ENCODE peak calls at places on chromosomes 6 and 20, in seven cellular contexts. One of them, this sample, is unnamed. For H3K4me1, the result is how much of the 10 kb centered on the place peaks cover.

GRCh38 chr6:16576391-16577368 is 184.6 kb downstream of the ATXN1 start:
- DNase-seq in neuronal stem cell: no peak
- DNase-seq in Karpas-422: no peak
- DNase-seq in CD8-positive, alpha-beta memory T cell: no peak
- DNase-seq in HCT116: no peak
- DNase-seq in psoas muscle: no peak
- DNase-seq in tibial artery: no peak
- DNase-seq in this sample: no peak

GRCh38 chr6:155093430-155093829 is 98.3 kb downstream of the TIAM2 start:
- DNase-seq in neuronal stem cell: no peak
- DNase-seq in Karpas-422: no peak
- DNase-seq in CD8-positive, alpha-beta memory T cell: peak
- DNase-seq in HCT116: no peak
- DNase-seq in psoas muscle: no peak
- DNase-seq in tibial artery: no peak
- DNase-seq in this sample: no peak

GRCh38 chr6:158629376-158630221 is 14.9 kb downstream of the DYNLT1 start:
- DNase-seq in neuronal stem cell: no peak
- DNase-seq in Karpas-422: peak
- DNase-seq in CD8-positive, alpha-beta memory T cell: no peak
- DNase-seq in HCT116: no peak
- DNase-seq in psoas muscle: peak
- DNase-seq in tibial artery: no peak
- DNase-seq in this sample: peak

GRCh38 chr6:57221191-57221935 is 744 bp downstream of the RAB23 start:
- DNase-seq in neuronal stem cell: peak
- DNase-seq in Karpas-422: peak
- DNase-seq in CD8-positive, alpha-beta memory T cell: peak
- DNase-seq in HCT116: peak
- DNase-seq in psoas muscle: peak
- DNase-seq in tibial artery: peak
- DNase-seq in this sample: peak

GRCh38 chr20:2515203-2515602 is 6.5 kb upstream of the ZNF343 start:
- DNase-seq in neuronal stem cell: no peak
- DNase-seq in Karpas-422: no peak
- DNase-seq in CD8-positive, alpha-beta memory T cell: no peak
- DNase-seq in HCT116: no peak
- DNase-seq in psoas muscle: no peak
- DNase-seq in tibial artery: no peak
- DNase-seq in this sample: no peak

GRCh38 chr6:150036081-150036480 is 10.7 kb upstream of the RAET1L start:
- DNase-seq in neuronal stem cell: no peak
- DNase-seq in Karpas-422: no peak
- DNase-seq in CD8-positive, alpha-beta memory T cell: no peak
- DNase-seq in HCT116: no peak
- DNase-seq in psoas muscle: no peak
- DNase-seq in tibial artery: no peak
- DNase-seq in this sample: no peak

GRCh38 chr6:2763345-2763841 is 1.8 kb upstream of the WRNIP1 start:
- DNase-seq in neuronal stem cell: no peak
- DNase-seq in Karpas-422: no peak
- DNase-seq in CD8-positive, alpha-beta memory T cell: no peak
- DNase-seq in HCT116: no peak
- DNase-seq in psoas muscle: peak
- DNase-seq in tibial artery: no peak
- DNase-seq in this sample: no peak

GRCh38 chr6:134287863-134288537 is 29.9 kb downstream of the SGK1 start:
- DNase-seq in neuronal stem cell: no peak
- DNase-seq in Karpas-422: no peak
- DNase-seq in CD8-positive, alpha-beta memory T cell: no peak
- DNase-seq in HCT116: no peak
- DNase-seq in psoas muscle: no peak
- DNase-seq in tibial artery: no peak
- DNase-seq in this sample: no peak

GRCh38 chr20:36394340-36394965 is 88.3 kb downstream of the DLGAP4 start:
- DNase-seq in neuronal stem cell: no peak
- DNase-seq in Karpas-422: no peak
- DNase-seq in CD8-positive, alpha-beta memory T cell: no peak
- DNase-seq in HCT116: no peak
- DNase-seq in psoas muscle: no peak
- DNase-seq in tibial artery: no peak
- DNase-seq in this sample: no peak

GRCh38 chr20:48605364-48606116 is 222.3 kb downstream of the PREX1 start:
- DNase-seq in neuronal stem cell: no peak
- DNase-seq in Karpas-422: no peak
- DNase-seq in CD8-positive, alpha-beta memory T cell: no peak
- DNase-seq in HCT116: no peak
- DNase-seq in psoas muscle: peak
- DNase-seq in tibial artery: no peak
- DNase-seq in this sample: no peak

GRCh38 chr6:56515081-56515905 is 127.4 kb downstream of the DST start:
- DNase-seq in neuronal stem cell: no peak
- DNase-seq in Karpas-422: no peak
- DNase-seq in CD8-positive, alpha-beta memory T cell: no peak
- DNase-seq in HCT116: no peak
- DNase-seq in psoas muscle: no peak
- DNase-seq in tibial artery: no peak
- DNase-seq in this sample: no peak

DNA sequence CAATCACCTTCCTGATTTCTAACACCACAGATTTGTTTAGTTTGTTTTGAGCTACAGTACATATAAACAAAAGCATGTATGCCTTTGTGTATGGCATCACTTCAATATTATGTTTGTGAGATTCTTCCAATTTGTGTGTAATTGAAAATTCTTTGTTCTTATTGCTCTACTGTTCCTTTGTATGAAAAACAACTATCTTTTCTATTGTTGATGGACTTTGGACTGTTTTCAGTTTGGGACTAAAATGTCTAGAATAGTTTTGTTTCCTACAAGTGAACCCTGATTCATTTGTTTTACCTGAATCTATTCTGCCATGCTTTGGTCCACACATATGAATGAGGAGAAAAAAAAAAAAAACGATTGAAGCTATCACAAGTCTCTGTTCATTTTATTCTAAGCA is 21.2 kb upstream of the ZNF184 start:
- DNase-seq in neuronal stem cell: no peak
- DNase-seq in Karpas-422: no peak
- DNase-seq in CD8-positive, alpha-beta memory T cell: no peak
- DNase-seq in HCT116: no peak
- DNase-seq in psoas muscle: no peak
- DNase-seq in tibial artery: no peak
- DNase-seq in this sample: no peak
- H3K4me3 ChIP-seq in neuronal stem cell: no peak
- H3K4me3 ChIP-seq in Karpas-422: no peak
- H3K4me3 ChIP-seq in CD8-positive, alpha-beta memory T cell: no peak
- H3K4me3 ChIP-seq in HCT116: no peak
- H3K4me3 ChIP-seq in psoas muscle: no peak
- H3K4me3 ChIP-seq in tibial artery: no peak
- H3K4me3 ChIP-seq in this sample: no peak

GRCh38 chr6:144302701-144303351 is 17.7 kb downstream of the UTRN start:
- DNase-seq in neuronal stem cell: no peak
- DNase-seq in Karpas-422: no peak
- DNase-seq in CD8-positive, alpha-beta memory T cell: no peak
- DNase-seq in HCT116: no peak
- DNase-seq in psoas muscle: no peak
- DNase-seq in tibial artery: no peak
- DNase-seq in this sample: no peak
- H3K4me1 ChIP-seq in neuronal stem cell: under half
- H3K4me1 ChIP-seq in Karpas-422: under half
- H3K4me1 ChIP-seq in CD8-positive, alpha-beta memory T cell: under half
- H3K4me1 ChIP-seq in HCT116: under half
- H3K4me1 ChIP-seq in psoas muscle: under half
- H3K4me1 ChIP-seq in tibial artery: under half
- H3K4me1 ChIP-seq in this sample: under half

GRCh38 chr6:66126358-66126757 is 419.3 kb upstream of the EYS start:
- DNase-seq in neuronal stem cell: no peak
- DNase-seq in Karpas-422: no peak
- DNase-seq in CD8-positive, alpha-beta memory T cell: no peak
- DNase-seq in HCT116: no peak
- DNase-seq in psoas muscle: no peak
- DNase-seq in tibial artery: no peak
- DNase-seq in this sample: no peak

GRCh38 chr6:66128238-66128637 is 421.2 kb upstream of the EYS start:
- DNase-seq in neuronal stem cell: no peak
- DNase-seq in Karpas-422: no peak
- DNase-seq in CD8-positive, alpha-beta memory T cell: no peak
- DNase-seq in HCT116: no peak
- DNase-seq in psoas muscle: no peak
- DNase-seq in tibial artery: no peak
- DNase-seq in this sample: no peak

GRCh38 chr6:66134021-66134420 is 427.0 kb upstream of the EYS start:
- DNase-seq in neuronal stem cell: no peak
- DNase-seq in Karpas-422: no peak
- DNase-seq in CD8-positive, alpha-beta memory T cell: no peak
- DNase-seq in HCT116: no peak
- DNase-seq in psoas muscle: no peak
- DNase-seq in tibial artery: no peak
- DNase-seq in this sample: no peak

GRCh38 chr6:66127061-66127460 is 420.0 kb upstream of the EYS start:
- DNase-seq in neuronal stem cell: no peak
- DNase-seq in Karpas-422: no peak
- DNase-seq in CD8-positive, alpha-beta memory T cell: no peak
- DNase-seq in HCT116: no peak
- DNase-seq in psoas muscle: no peak
- DNase-seq in tibial artery: no peak
- DNase-seq in this sample: no peak

GRCh38 chr6:66128676-66129075 is 421.6 kb upstream of the EYS start:
- DNase-seq in neuronal stem cell: no peak
- DNase-seq in Karpas-422: no peak
- DNase-seq in CD8-positive, alpha-beta memory T cell: no peak
- DNase-seq in HCT116: no peak
- DNase-seq in psoas muscle: no peak
- DNase-seq in tibial artery: no peak
- DNase-seq in this sample: no peak
- H3K4me3 ChIP-seq in neuronal stem cell: no peak
- H3K4me3 ChIP-seq in Karpas-422: no peak
- H3K4me3 ChIP-seq in CD8-positive, alpha-beta memory T cell: no peak
- H3K4me3 ChIP-seq in HCT116: no peak
- H3K4me3 ChIP-seq in psoas muscle: no peak
- H3K4me3 ChIP-seq in tibial artery: no peak
- H3K4me3 ChIP-seq in this sample: no peak

DNA sequence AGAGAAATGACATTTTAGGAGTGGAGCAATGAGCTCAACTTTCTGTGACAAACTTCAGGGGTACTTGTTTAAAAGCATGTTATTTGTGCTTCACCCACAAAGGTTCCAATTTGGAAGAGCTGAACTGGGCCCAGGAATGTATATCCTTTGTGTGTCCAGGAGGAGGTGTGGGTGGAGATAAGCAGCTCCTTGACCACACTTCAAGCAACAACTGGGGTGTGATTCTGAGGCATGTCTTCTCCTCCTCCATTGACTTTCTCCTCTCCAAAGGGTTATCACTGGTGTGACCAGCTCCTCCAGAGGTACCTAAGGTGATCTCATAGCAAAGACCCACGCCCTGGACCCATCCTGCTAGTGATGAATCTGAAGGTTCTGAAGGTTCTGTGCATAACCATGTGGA is 60.7 kb upstream of the CD93 start:
- DNase-seq in neuronal stem cell: no peak
- DNase-seq in Karpas-422: no peak
- DNase-seq in CD8-positive, alpha-beta memory T cell: no peak
- DNase-seq in HCT116: no peak
- DNase-seq in psoas muscle: no peak
- DNase-seq in tibial artery: peak
- DNase-seq in this sample: no peak
- H3K4me1 ChIP-seq in neuronal stem cell: under half
- H3K4me1 ChIP-seq in Karpas-422: half or more
- H3K4me1 ChIP-seq in CD8-positive, alpha-beta memory T cell: under half
- H3K4me1 ChIP-seq in HCT116: half or more
- H3K4me1 ChIP-seq in psoas muscle: half or more
- H3K4me1 ChIP-seq in tibial artery: half or more
- H3K4me1 ChIP-seq in this sample: half or more

DNA sequence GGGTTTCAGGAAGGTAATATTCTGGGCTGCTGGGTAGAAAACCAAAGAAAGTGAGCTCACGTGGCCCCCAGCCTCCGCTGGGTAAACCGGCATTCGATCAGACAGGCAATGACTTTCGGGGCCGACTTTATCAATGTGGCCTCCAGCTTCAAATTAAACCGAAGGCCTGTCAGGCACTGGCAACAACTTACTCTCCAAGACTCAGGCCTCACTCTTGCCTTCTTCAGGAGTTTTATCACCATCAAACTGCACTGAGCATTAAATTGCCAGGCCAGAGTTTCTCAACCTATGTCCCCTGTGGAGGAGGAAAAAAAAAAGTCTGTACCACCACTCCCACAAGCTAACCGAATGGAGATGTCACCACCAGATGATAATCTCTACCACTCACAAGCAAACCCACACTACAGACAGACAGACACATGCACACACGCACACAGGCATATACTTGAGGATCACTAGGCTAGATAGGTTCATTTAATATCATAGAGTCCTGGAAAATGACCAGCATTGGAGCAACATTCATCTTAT is 1.1 kb upstream of the MBOAT1 start:
- DNase-seq in neuronal stem cell: no peak
- DNase-seq in Karpas-422: no peak
- DNase-seq in CD8-positive, alpha-beta memory T cell: no peak
- DNase-seq in HCT116: no peak
- DNase-seq in psoas muscle: no peak
- DNase-seq in tibial artery: no peak
- DNase-seq in this sample: no peak
- H3K4me3 ChIP-seq in neuronal stem cell: peak
- H3K4me3 ChIP-seq in Karpas-422: no peak
- H3K4me3 ChIP-seq in CD8-positive, alpha-beta memory T cell: peak
- H3K4me3 ChIP-seq in HCT116: peak
- H3K4me3 ChIP-seq in psoas muscle: peak
- H3K4me3 ChIP-seq in tibial artery: peak
- H3K4me3 ChIP-seq in this sample: peak

GRCh38 chr20:17678295-17678694 is 3.7 kb downstream of the RRBP1 start:
- DNase-seq in neuronal stem cell: no peak
- DNase-seq in Karpas-422: no peak
- DNase-seq in CD8-positive, alpha-beta memory T cell: no peak
- DNase-seq in HCT116: no peak
- DNase-seq in psoas muscle: no peak
- DNase-seq in tibial artery: no peak
- DNase-seq in this sample: no peak

GRCh38 chr20:17678886-17679285 is 3.2 kb downstream of the RRBP1 start:
- DNase-seq in neuronal stem cell: no peak
- DNase-seq in Karpas-422: no peak
- DNase-seq in CD8-positive, alpha-beta memory T cell: no peak
- DNase-seq in HCT116: no peak
- DNase-seq in psoas muscle: no peak
- DNase-seq in tibial artery: no peak
- DNase-seq in this sample: no peak

GRCh38 chr20:17675519-17676377 is 6.3 kb downstream of the RRBP1 start:
- DNase-seq in neuronal stem cell: no peak
- DNase-seq in Karpas-422: no peak
- DNase-seq in CD8-positive, alpha-beta memory T cell: no peak
- DNase-seq in HCT116: no peak
- DNase-seq in psoas muscle: no peak
- DNase-seq in tibial artery: no peak
- DNase-seq in this sample: no peak

GRCh38 chr20:17676378-17676759 is 5.7 kb downstream of the RRBP1 start:
- DNase-seq in neuronal stem cell: no peak
- DNase-seq in Karpas-422: no peak
- DNase-seq in CD8-positive, alpha-beta memory T cell: no peak
- DNase-seq in HCT116: no peak
- DNase-seq in psoas muscle: no peak
- DNase-seq in tibial artery: no peak
- DNase-seq in this sample: no peak

GRCh38 chr20:17676942-17677341 is 5.1 kb downstream of the RRBP1 start:
- DNase-seq in neuronal stem cell: no peak
- DNase-seq in Karpas-422: no peak
- DNase-seq in CD8-positive, alpha-beta memory T cell: no peak
- DNase-seq in HCT116: no peak
- DNase-seq in psoas muscle: no peak
- DNase-seq in tibial artery: no peak
- DNase-seq in this sample: no peak
- H3K4me1 ChIP-seq in neuronal stem cell: under half
- H3K4me1 ChIP-seq in Karpas-422: under half
- H3K4me1 ChIP-seq in CD8-positive, alpha-beta memory T cell: under half
- H3K4me1 ChIP-seq in HCT116: under half
- H3K4me1 ChIP-seq in psoas muscle: under half
- H3K4me1 ChIP-seq in tibial artery: under half
- H3K4me1 ChIP-seq in this sample: half or more

This sample was measured in esophagus muscularis mucosa.